ENCODE peak calls at places on chromosomes 13 and 19, in seven cellular contexts. One of them, this sample, is unnamed.

GRCh38 chr19:56139847-56140582 is 1.1 kb upstream of the ZNF444 start:
- DNase-seq in spleen: no peak
- DNase-seq in activated gamma-delta T cell treated with Interleukin-2 at 50 U/mL for 16 hours: no peak
- DNase-seq in left cardiac atrium: no peak
- DNase-seq in brain microvascular endothelial cell: no peak
- DNase-seq in effector CD4-positive, alpha-beta T cell: no peak
- DNase-seq in stimulated activated CD8-positive, alpha-beta memory T cell treated with anti-CD3 and anti-CD28 coated beads, Interleukin-4, amount 100 ng/mL, for 1 hour: no peak
- DNase-seq in this sample: peak

GRCh38 chr19:58319241-58319640 is 7.6 kb upstream of the ZSCAN22 start:
- DNase-seq in spleen: no peak
- DNase-seq in activated gamma-delta T cell treated with Interleukin-2 at 50 U/mL for 16 hours: no peak
- DNase-seq in left cardiac atrium: no peak
- DNase-seq in brain microvascular endothelial cell: no peak
- DNase-seq in effector CD4-positive, alpha-beta T cell: no peak
- DNase-seq in stimulated activated CD8-positive, alpha-beta memory T cell treated with anti-CD3 and anti-CD28 coated beads, Interleukin-4, amount 100 ng/mL, for 1 hour: no peak
- DNase-seq in this sample: no peak

GRCh38 chr13:90872491-90873025 is 474.9 kb upstream of the MIR17HG start:
- DNase-seq in spleen: no peak
- DNase-seq in activated gamma-delta T cell treated with Interleukin-2 at 50 U/mL for 16 hours: no peak
- DNase-seq in left cardiac atrium: no peak
- DNase-seq in brain microvascular endothelial cell: no peak
- DNase-seq in effector CD4-positive, alpha-beta T cell: no peak
- DNase-seq in stimulated activated CD8-positive, alpha-beta memory T cell treated with anti-CD3 and anti-CD28 coated beads, Interleukin-4, amount 100 ng/mL, for 1 hour: no peak
- DNase-seq in this sample: no peak

GRCh38 chr13:52713894-52714293 is 25.7 kb downstream of the CNMD start:
- DNase-seq in spleen: no peak
- DNase-seq in activated gamma-delta T cell treated with Interleukin-2 at 50 U/mL for 16 hours: no peak
- DNase-seq in left cardiac atrium: peak
- DNase-seq in brain microvascular endothelial cell: no peak
- DNase-seq in effector CD4-positive, alpha-beta T cell: no peak
- DNase-seq in stimulated activated CD8-positive, alpha-beta memory T cell treated with anti-CD3 and anti-CD28 coated beads, Interleukin-4, amount 100 ng/mL, for 1 hour: no peak
- DNase-seq in this sample: no peak

GRCh38 chr19:50858896-50859295 is 4.2 kb downstream of the KLK3 start:
- DNase-seq in spleen: no peak
- DNase-seq in activated gamma-delta T cell treated with Interleukin-2 at 50 U/mL for 16 hours: no peak
- DNase-seq in left cardiac atrium: no peak
- DNase-seq in brain microvascular endothelial cell: no peak
- DNase-seq in effector CD4-positive, alpha-beta T cell: no peak
- DNase-seq in stimulated activated CD8-positive, alpha-beta memory T cell treated with anti-CD3 and anti-CD28 coated beads, Interleukin-4, amount 100 ng/mL, for 1 hour: no peak
- DNase-seq in this sample: no peak

GRCh38 chr19:45470147-45471081 is 2.6 kb downstream of the FOSB start:
- DNase-seq in spleen: peak
- DNase-seq in activated gamma-delta T cell treated with Interleukin-2 at 50 U/mL for 16 hours: peak
- DNase-seq in left cardiac atrium: no peak
- DNase-seq in brain microvascular endothelial cell: peak
- DNase-seq in effector CD4-positive, alpha-beta T cell: no peak
- DNase-seq in stimulated activated CD8-positive, alpha-beta memory T cell treated with anti-CD3 and anti-CD28 coated beads, Interleukin-4, amount 100 ng/mL, for 1 hour: no peak
- DNase-seq in this sample: no peak

GRCh38 chr19:44260695-44261446 is 1.2 kb downstream of the ZNF233 start:
- DNase-seq in spleen: no peak
- DNase-seq in activated gamma-delta T cell treated with Interleukin-2 at 50 U/mL for 16 hours: no peak
- DNase-seq in left cardiac atrium: no peak
- DNase-seq in brain microvascular endothelial cell: no peak
- DNase-seq in effector CD4-positive, alpha-beta T cell: no peak
- DNase-seq in stimulated activated CD8-positive, alpha-beta memory T cell treated with anti-CD3 and anti-CD28 coated beads, Interleukin-4, amount 100 ng/mL, for 1 hour: no peak
- DNase-seq in this sample: no peak

GRCh38 chr19:11404588-11405258 is 14.4 kb downstream of the RGL3 start:
- DNase-seq in spleen: no peak
- DNase-seq in activated gamma-delta T cell treated with Interleukin-2 at 50 U/mL for 16 hours: no peak
- DNase-seq in left cardiac atrium: no peak
- DNase-seq in brain microvascular endothelial cell: no peak
- DNase-seq in effector CD4-positive, alpha-beta T cell: no peak
- DNase-seq in stimulated activated CD8-positive, alpha-beta memory T cell treated with anti-CD3 and anti-CD28 coated beads, Interleukin-4, amount 100 ng/mL, for 1 hour: no peak
- DNase-seq in this sample: no peak

GRCh38 chr19:42455621-42456081 is 12.9 kb upstream of the CXCL17 start:
- DNase-seq in spleen: no peak
- DNase-seq in activated gamma-delta T cell treated with Interleukin-2 at 50 U/mL for 16 hours: no peak
- DNase-seq in left cardiac atrium: no peak
- DNase-seq in brain microvascular endothelial cell: no peak
- DNase-seq in effector CD4-positive, alpha-beta T cell: no peak
- DNase-seq in stimulated activated CD8-positive, alpha-beta memory T cell treated with anti-CD3 and anti-CD28 coated beads, Interleukin-4, amount 100 ng/mL, for 1 hour: no peak
- DNase-seq in this sample: no peak

GRCh38 chr13:113628291-113629270 is 29.4 kb downstream of the ATP4B start:
- DNase-seq in spleen: peak
- DNase-seq in activated gamma-delta T cell treated with Interleukin-2 at 50 U/mL for 16 hours: no peak
- DNase-seq in left cardiac atrium: peak
- DNase-seq in brain microvascular endothelial cell: no peak
- DNase-seq in effector CD4-positive, alpha-beta T cell: no peak
- DNase-seq in stimulated activated CD8-positive, alpha-beta memory T cell treated with anti-CD3 and anti-CD28 coated beads, Interleukin-4, amount 100 ng/mL, for 1 hour: no peak
- DNase-seq in this sample: no peak

GRCh38 chr13:65965496-65965895 is 1264.6 kb downstream of the PCDH9 start:
- DNase-seq in spleen: no peak
- DNase-seq in activated gamma-delta T cell treated with Interleukin-2 at 50 U/mL for 16 hours: no peak
- DNase-seq in left cardiac atrium: no peak
- DNase-seq in brain microvascular endothelial cell: peak
- DNase-seq in effector CD4-positive, alpha-beta T cell: no peak
- DNase-seq in stimulated activated CD8-positive, alpha-beta memory T cell treated with anti-CD3 and anti-CD28 coated beads, Interleukin-4, amount 100 ng/mL, for 1 hour: no peak
- DNase-seq in this sample: no peak

GRCh38 chr13:25232937-25233515 is 54.3 kb downstream of the MTMR6 start:
- DNase-seq in spleen: no peak
- DNase-seq in activated gamma-delta T cell treated with Interleukin-2 at 50 U/mL for 16 hours: no peak
- DNase-seq in left cardiac atrium: no peak
- DNase-seq in brain microvascular endothelial cell: no peak
- DNase-seq in effector CD4-positive, alpha-beta T cell: no peak
- DNase-seq in stimulated activated CD8-positive, alpha-beta memory T cell treated with anti-CD3 and anti-CD28 coated beads, Interleukin-4, amount 100 ng/mL, for 1 hour: no peak
- DNase-seq in this sample: no peak

GRCh38 chr13:38686635-38687245 is at the start of gene FREM2:
- DNase-seq in spleen: no peak
- DNase-seq in activated gamma-delta T cell treated with Interleukin-2 at 50 U/mL for 16 hours: no peak
- DNase-seq in left cardiac atrium: no peak
- DNase-seq in brain microvascular endothelial cell: no peak
- DNase-seq in effector CD4-positive, alpha-beta T cell: no peak
- DNase-seq in stimulated activated CD8-positive, alpha-beta memory T cell treated with anti-CD3 and anti-CD28 coated beads, Interleukin-4, amount 100 ng/mL, for 1 hour: no peak
- DNase-seq in this sample: peak

GRCh38 chr13:38141792-38142191 is 207.9 kb upstream of the UFM1 start:
- DNase-seq in spleen: no peak
- DNase-seq in activated gamma-delta T cell treated with Interleukin-2 at 50 U/mL for 16 hours: no peak
- DNase-seq in left cardiac atrium: no peak
- DNase-seq in brain microvascular endothelial cell: no peak
- DNase-seq in effector CD4-positive, alpha-beta T cell: no peak
- DNase-seq in stimulated activated CD8-positive, alpha-beta memory T cell treated with anti-CD3 and anti-CD28 coated beads, Interleukin-4, amount 100 ng/mL, for 1 hour: no peak
- DNase-seq in this sample: no peak

GRCh38 chr13:60009300-60010248 is 154.2 kb downstream of the DIAPH3 start:
- DNase-seq in spleen: no peak
- DNase-seq in activated gamma-delta T cell treated with Interleukin-2 at 50 U/mL for 16 hours: no peak
- DNase-seq in left cardiac atrium: no peak
- DNase-seq in brain microvascular endothelial cell: no peak
- DNase-seq in effector CD4-positive, alpha-beta T cell: no peak
- DNase-seq in stimulated activated CD8-positive, alpha-beta memory T cell treated with anti-CD3 and anti-CD28 coated beads, Interleukin-4, amount 100 ng/mL, for 1 hour: no peak
- DNase-seq in this sample: no peak

GRCh38 chr13:97306646-97307045 is 84.5 kb downstream of the MBNL2 start:
- DNase-seq in spleen: no peak
- DNase-seq in activated gamma-delta T cell treated with Interleukin-2 at 50 U/mL for 16 hours: no peak
- DNase-seq in left cardiac atrium: no peak
- DNase-seq in brain microvascular endothelial cell: peak
- DNase-seq in effector CD4-positive, alpha-beta T cell: no peak
- DNase-seq in stimulated activated CD8-positive, alpha-beta memory T cell treated with anti-CD3 and anti-CD28 coated beads, Interleukin-4, amount 100 ng/mL, for 1 hour: no peak
- DNase-seq in this sample: no peak

GRCh38 chr19:5520501-5520900 is 47.3 kb downstream of the TINCR start:
- DNase-seq in spleen: no peak
- DNase-seq in activated gamma-delta T cell treated with Interleukin-2 at 50 U/mL for 16 hours: no peak
- DNase-seq in left cardiac atrium: no peak
- DNase-seq in brain microvascular endothelial cell: no peak
- DNase-seq in effector CD4-positive, alpha-beta T cell: no peak
- DNase-seq in stimulated activated CD8-positive, alpha-beta memory T cell treated with anti-CD3 and anti-CD28 coated beads, Interleukin-4, amount 100 ng/mL, for 1 hour: no peak
- DNase-seq in this sample: no peak

GRCh38 chr13:91286317-91286716 is 61.2 kb upstream of the MIR17HG start:
- DNase-seq in spleen: no peak
- DNase-seq in activated gamma-delta T cell treated with Interleukin-2 at 50 U/mL for 16 hours: no peak
- DNase-seq in left cardiac atrium: no peak
- DNase-seq in brain microvascular endothelial cell: no peak
- DNase-seq in effector CD4-positive, alpha-beta T cell: no peak
- DNase-seq in stimulated activated CD8-positive, alpha-beta memory T cell treated with anti-CD3 and anti-CD28 coated beads, Interleukin-4, amount 100 ng/mL, for 1 hour: no peak
- DNase-seq in this sample: no peak

GRCh38 chr13:74452176-74452575 is 318.0 kb upstream of the KLF12 start:
- DNase-seq in spleen: no peak
- DNase-seq in activated gamma-delta T cell treated with Interleukin-2 at 50 U/mL for 16 hours: no peak
- DNase-seq in left cardiac atrium: no peak
- DNase-seq in brain microvascular endothelial cell: peak
- DNase-seq in effector CD4-positive, alpha-beta T cell: no peak
- DNase-seq in stimulated activated CD8-positive, alpha-beta memory T cell treated with anti-CD3 and anti-CD28 coated beads, Interleukin-4, amount 100 ng/mL, for 1 hour: no peak
- DNase-seq in this sample: no peak

GRCh38 chr13:30673669-30674521 is 56.2 kb downstream of the USPL1 start:
- DNase-seq in spleen: peak
- DNase-seq in activated gamma-delta T cell treated with Interleukin-2 at 50 U/mL for 16 hours: peak
- DNase-seq in left cardiac atrium: peak
- DNase-seq in brain microvascular endothelial cell: peak
- DNase-seq in effector CD4-positive, alpha-beta T cell: peak
- DNase-seq in stimulated activated CD8-positive, alpha-beta memory T cell treated with anti-CD3 and anti-CD28 coated beads, Interleukin-4, amount 100 ng/mL, for 1 hour: peak
- DNase-seq in this sample: no peak

GRCh38 chr19:37654118-37654517 is 1.1 kb downstream of the ZFP30 start:
- DNase-seq in spleen: no peak
- DNase-seq in activated gamma-delta T cell treated with Interleukin-2 at 50 U/mL for 16 hours: no peak
- DNase-seq in left cardiac atrium: no peak
- DNase-seq in brain microvascular endothelial cell: no peak
- DNase-seq in effector CD4-positive, alpha-beta T cell: no peak
- DNase-seq in stimulated activated CD8-positive, alpha-beta memory T cell treated with anti-CD3 and anti-CD28 coated beads, Interleukin-4, amount 100 ng/mL, for 1 hour: no peak
- DNase-seq in this sample: no peak

GRCh38 chr19:8208710-8209110 is 460 bp upstream of the CERS4 start:
- DNase-seq in spleen: no peak
- DNase-seq in activated gamma-delta T cell treated with Interleukin-2 at 50 U/mL for 16 hours: no peak
- DNase-seq in left cardiac atrium: no peak
- DNase-seq in brain microvascular endothelial cell: no peak
- DNase-seq in effector CD4-positive, alpha-beta T cell: no peak
- DNase-seq in stimulated activated CD8-positive, alpha-beta memory T cell treated with anti-CD3 and anti-CD28 coated beads, Interleukin-4, amount 100 ng/mL, for 1 hour: no peak
- DNase-seq in this sample: no peak

GRCh38 chr19:38649305-38650179 is 2.1 kb downstream of the ACTN4 start:
- DNase-seq in spleen: peak
- DNase-seq in activated gamma-delta T cell treated with Interleukin-2 at 50 U/mL for 16 hours: no peak
- DNase-seq in left cardiac atrium: peak
- DNase-seq in brain microvascular endothelial cell: no peak
- DNase-seq in effector CD4-positive, alpha-beta T cell: no peak
- DNase-seq in stimulated activated CD8-positive, alpha-beta memory T cell treated with anti-CD3 and anti-CD28 coated beads, Interleukin-4, amount 100 ng/mL, for 1 hour: no peak
- DNase-seq in this sample: no peak

GRCh38 chr19:45499196-45500180 is 1.2 kb downstream of the PPM1N start:
- DNase-seq in spleen: peak
- DNase-seq in activated gamma-delta T cell treated with Interleukin-2 at 50 U/mL for 16 hours: peak
- DNase-seq in left cardiac atrium: peak
- DNase-seq in brain microvascular endothelial cell: no peak
- DNase-seq in effector CD4-positive, alpha-beta T cell: peak
- DNase-seq in stimulated activated CD8-positive, alpha-beta memory T cell treated with anti-CD3 and anti-CD28 coated beads, Interleukin-4, amount 100 ng/mL, for 1 hour: no peak
- DNase-seq in this sample: peak

GRCh38 chr19:49361438-49362047 is 673 bp downstream of the TEAD2 start:
- DNase-seq in spleen: peak
- DNase-seq in activated gamma-delta T cell treated with Interleukin-2 at 50 U/mL for 16 hours: no peak
- DNase-seq in left cardiac atrium: peak
- DNase-seq in brain microvascular endothelial cell: peak
- DNase-seq in effector CD4-positive, alpha-beta T cell: no peak
- DNase-seq in stimulated activated CD8-positive, alpha-beta memory T cell treated with anti-CD3 and anti-CD28 coated beads, Interleukin-4, amount 100 ng/mL, for 1 hour: no peak
- DNase-seq in this sample: peak